ENCODE peak calls at places on chromosomes 4 and X, in four cellular contexts. H is mammary epithelial cell, J is OCI-LY7, N is uterus. A is an unnamed sample. For H3K4me1, the result is how much of the 10 kb centered on the place peaks cover.

GRCh38 chr4:129043523-129043922 is 49.8 kb downstream of the SCLT1 start:
- DNase-seq in N (no peak), H (no peak), J (no peak), A (no peak)

GRCh38 chrX:23908219-23909003 is 605 bp downstream of the CXorf58 start:
- DNase-seq in H (no peak), N (no peak), J (peak), A (no peak)

GRCh38 chrX:10633722-10634121 is 13.3 kb upstream of the MID1 start:
- DNase-seq in J (no peak), N (peak), H (peak), A (no peak)

GRCh38 chr4:36243355-36244256 is 708 bp downstream of the ARAP2 start:
- DNase-seq in H (peak), J (no peak), N (peak), A (peak)

GRCh38 chr4:113080050-113080449 is 30.6 kb downstream of the ANK2 start:
- DNase-seq in N (no peak), J (no peak), H (peak), A (no peak)

GRCh38 chrX:39431893-39432292 is 630.6 kb downstream of the MID1IP1 start:
- DNase-seq in H (no peak), N (no peak), J (no peak), A (no peak)

GRCh38 chr4:70564033-70564432 is 28.0 kb upstream of the AMBN start:
- DNase-seq in H (no peak), J (no peak), N (no peak), A (no peak)

GRCh38 chr4:33149658-33150057 is 2429.5 kb downstream of the PCDH7 start:
- DNase-seq in H (no peak), J (no peak), N (no peak), A (no peak)

GRCh38 chrX:71909956-71910355 is 689 bp upstream of the NHSL2 start:
- DNase-seq in H (no peak), J (no peak), N (peak), A (peak)

GRCh38 chr4:76803522-76803921 is 94.4 kb downstream of the SOWAHB start:
- DNase-seq in J (no peak), H (peak), N (peak), A (no peak)

GRCh38 chr4:7392438-7393374 is 42.0 kb downstream of the PSAPL1 start:
- DNase-seq in J (no peak), N (peak), H (no peak), A (no peak)
- H3K4me1 ChIP-seq in J (under half), N (under half), H (under half), A (under half)

GRCh38 chr4:78936989-78937388 is 2.2 kb downstream of the PAQR3 start:
- DNase-seq in N (no peak), J (no peak), H (no peak), A (no peak)
- TF ChIP-seq CTCF in N (no peak), J (no peak), H (no peak), A (no peak)

DNA sequence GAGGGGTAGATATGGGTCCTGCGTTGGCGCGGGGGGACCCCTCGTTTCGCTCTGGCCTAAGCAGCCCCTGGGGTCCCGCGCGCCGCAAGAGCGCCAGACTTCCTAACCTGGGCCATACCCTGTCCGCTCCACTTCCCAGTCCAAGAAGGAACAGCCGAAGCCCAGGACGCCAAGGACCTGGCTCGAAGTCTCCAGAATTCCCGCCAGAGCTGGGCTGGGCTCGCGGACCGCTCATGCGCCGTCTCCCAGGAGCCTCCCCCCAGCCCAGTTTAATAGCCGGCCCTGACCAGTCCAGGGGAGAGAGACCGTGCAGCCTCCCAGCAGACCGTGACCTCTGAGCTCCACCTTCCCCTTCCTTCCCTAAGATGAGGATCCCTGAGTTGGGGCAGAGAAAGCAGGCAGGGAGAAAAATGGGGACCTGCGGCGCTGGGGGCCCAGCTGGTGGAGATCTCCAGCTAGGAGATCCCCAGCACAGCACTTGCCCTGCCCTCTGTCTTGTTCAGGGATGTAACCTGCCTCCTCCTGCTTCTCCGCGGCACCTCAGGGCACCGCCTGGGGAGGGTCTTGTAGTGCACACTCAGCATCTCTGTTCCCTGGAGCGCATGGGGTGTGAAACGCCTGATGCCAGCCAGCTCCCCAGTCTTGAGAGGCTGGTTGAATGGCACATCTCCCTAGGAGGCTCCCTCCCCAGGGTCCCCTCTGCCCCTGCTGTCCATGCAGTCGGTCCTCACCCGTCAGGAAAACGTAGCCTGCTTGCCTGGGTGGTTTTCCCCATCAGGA is 1.2 kb upstream of the LETM1 start:
- DNase-seq in J (no peak), N (no peak), H (peak), A (peak)
- H3K4me1 ChIP-seq in J (under half), N (under half), H (under half), A (under half)

GRCh38 chrX:33416273-33416805 is 205.0 kb upstream of the DMD start:
- DNase-seq in N (no peak), J (no peak), H (no peak), A (no peak)

DNA sequence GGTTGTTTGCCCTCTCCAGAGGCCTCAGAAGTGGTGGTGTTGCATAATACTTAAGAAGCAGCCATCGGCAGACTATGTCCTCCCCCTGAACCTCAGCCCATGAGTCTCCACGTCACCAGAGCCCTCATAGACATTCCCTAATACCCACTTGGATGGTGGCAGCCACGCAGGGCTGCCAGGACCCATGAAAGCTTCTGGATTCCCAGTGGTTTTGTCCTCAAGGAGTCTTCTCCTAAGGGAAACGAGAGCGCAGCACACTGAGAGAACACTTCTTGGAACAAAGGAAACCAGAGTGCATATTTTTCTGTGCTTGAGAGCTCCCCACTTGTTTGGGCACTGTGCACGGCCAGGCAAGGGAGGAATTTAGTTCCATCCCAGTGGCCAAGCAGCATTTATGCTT is 204.1 kb upstream of the DMD start:
- DNase-seq in H (no peak), N (no peak), J (no peak), A (no peak)
- TF ChIP-seq CTCF in H (no peak), N (no peak), J (no peak), A (no peak)

GRCh38 chr4:151675366-151676060 is 85.3 kb downstream of the GATB start:
- DNase-seq in H (peak), J (no peak), N (no peak), A (no peak)
- H3K4me1 ChIP-seq in H (under half), J (under half), N (under half), A (under half)

GRCh38 chr4:6475492-6476020 is 3.1 kb upstream of the PPP2R2C start:
- DNase-seq in H (no peak), J (no peak), N (no peak), A (no peak)

GRCh38 chr4:6474705-6475457 is 2.5 kb upstream of the PPP2R2C start:
- DNase-seq in J (no peak), H (no peak), N (no peak), A (no peak)

GRCh38 chr4:6472387-6473263 is at the start of gene PPP2R2C:
- DNase-seq in J (no peak), N (no peak), H (no peak), A (no peak)

GRCh38 chr4:6473264-6474052 is 1.0 kb upstream of the PPP2R2C start:
- DNase-seq in J (no peak), H (no peak), N (no peak), A (no peak)

DNA sequence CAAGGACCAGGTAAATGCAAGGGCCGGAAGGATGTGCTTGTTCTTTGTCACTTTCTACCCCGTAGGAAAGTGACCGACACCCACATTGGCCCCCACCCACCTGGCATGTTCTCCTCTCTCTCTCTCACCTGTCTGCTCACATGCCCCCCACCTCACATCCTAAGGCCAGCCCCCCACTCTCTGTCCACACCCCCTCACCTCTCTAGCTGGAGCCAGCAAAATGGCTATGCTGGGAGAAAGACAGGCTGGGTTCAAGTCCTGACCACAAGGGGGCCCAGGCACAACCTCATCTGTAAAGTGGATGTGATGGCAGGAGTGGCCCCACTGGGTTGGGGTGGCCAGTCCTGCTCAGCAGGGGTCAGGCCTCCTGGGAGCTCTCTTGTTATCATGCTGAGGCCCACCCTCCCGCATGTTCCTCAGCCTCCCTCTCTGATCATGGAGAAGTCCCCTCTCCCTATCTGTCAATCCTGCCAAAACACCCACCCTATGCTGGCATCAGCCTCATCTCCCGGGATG is 1.7 kb upstream of the PPP2R2C start:
- DNase-seq in H (no peak), N (no peak), J (no peak), A (no peak)
- TF ChIP-seq CTCF in H (no peak), N (no peak), J (peak), A (no peak)

DNA sequence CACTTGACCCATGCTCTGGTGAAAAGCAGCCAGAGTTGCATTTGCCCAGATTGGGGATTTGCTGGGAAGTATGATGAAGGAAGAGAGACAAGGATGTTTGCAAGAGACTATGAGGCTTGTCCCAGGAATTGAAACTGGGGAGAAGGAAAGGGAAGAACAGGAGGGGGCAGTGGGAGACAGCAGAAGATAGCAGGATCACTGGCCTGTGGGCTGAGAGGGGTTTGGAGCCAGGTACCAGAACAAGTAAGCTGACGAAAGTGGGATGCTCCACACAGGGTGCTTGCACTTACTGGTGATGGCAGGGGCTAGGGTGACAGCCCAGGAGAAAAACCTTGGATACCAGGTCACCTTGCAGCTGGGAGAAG is 3.4 kb upstream of the LETM1 start:
- DNase-seq in J (no peak), H (no peak), N (no peak), A (no peak)
- H3K4me1 ChIP-seq in J (under half), H (under half), N (under half), A (under half)

DNA sequence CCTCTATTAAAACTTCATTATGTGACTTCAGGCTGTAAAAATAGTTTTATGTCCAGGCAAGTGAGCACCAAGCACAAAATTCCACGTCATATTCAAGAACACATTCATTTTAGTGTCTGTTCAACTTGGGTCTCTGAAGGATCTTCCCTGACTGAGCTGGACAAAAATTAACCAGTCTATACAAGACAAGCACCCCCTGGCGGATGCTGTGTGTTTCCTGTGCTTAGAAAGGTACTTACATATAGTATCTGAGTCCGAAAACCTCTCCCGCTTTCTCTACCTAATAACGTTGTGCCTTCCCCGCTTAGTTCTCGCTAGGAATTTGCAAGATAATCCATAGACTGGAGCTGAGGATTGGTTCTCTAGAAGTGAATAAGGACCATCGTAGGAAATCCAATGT is 2214.5 kb upstream of the TENM3 start:
- DNase-seq in H (peak), N (no peak), J (peak), A (no peak)
- TF ChIP-seq CTCF in H (peak), N (no peak), J (peak), A (no peak)

GRCh38 chrX:19805054-19805690 is 82.2 kb downstream of the SH3KBP1 start:
- DNase-seq in J (peak), H (no peak), N (no peak), A (no peak)
- H3K4me1 ChIP-seq in J (half or more), H (under half), N (under half), A (under half)

GRCh38 chr4:57612279-57612678 is 502.1 kb upstream of the IGFBP7 start:
- DNase-seq in J (no peak), N (no peak), H (no peak), A (no peak)
- TF ChIP-seq CTCF in J (no peak), N (no peak), H (no peak), A (peak)

A was measured in heart right ventricle.